ENCODE peak calls at places on chromosomes 6 and 20, in seven cellular contexts. B, A, U, V, Z, L and Y are unnamed samples.

GRCh38 chr6:143674466-143675114 is 3.2 kb upstream of the PHACTR2 start:
- DNase-seq in B (no peak), A (no peak), U (no peak), V (no peak), Z (peak; percentile 44), L (no peak), Y (peak; percentile 44)

GRCh38 chr20:51310216-51310615 is 232.3 kb downstream of the NFATC2 start:
- DNase-seq in B (no peak), A (no peak), U (no peak), V (no peak), Z (peak; percentile 23), L (no peak), Y (peak; percentile 71)

GRCh38 chr6:162965366-162965765 is 237.6 kb downstream of the PACRG start:
- DNase-seq in B (no peak), A (no peak), U (no peak), V (no peak), Z (no peak), L (no peak), Y (no peak)

GRCh38 chr6:30814137-30815084 is 69.9 kb upstream of the DDR1 start:
- DNase-seq in B (peak; percentile 41), A (peak; percentile 89), U (peak; percentile 46), V (no peak), Z (peak; percentile 93), L (peak; percentile 77), Y (peak; percentile 73)

GRCh38 chr6:115750946-115751345 is 309.7 kb downstream of the FRK start:
- DNase-seq in B (no peak), A (no peak), U (no peak), V (no peak), Z (no peak), L (no peak), Y (no peak)

GRCh38 chr20:47952165-47952564 is 166.9 kb upstream of the SULF2 start:
- DNase-seq in B (no peak), A (no peak), U (no peak), V (no peak), Z (no peak), L (no peak), Y (no peak)

GRCh38 chr6:27267865-27268444 is 20.5 kb downstream of the PRSS16 start:
- DNase-seq in B (no peak), A (no peak), U (no peak), V (no peak), Z (no peak), L (no peak), Y (no peak)

GRCh38 chr6:163262080-163262479 is 152.4 kb upstream of the QKI start:
- DNase-seq in B (no peak), A (no peak), U (no peak), V (no peak), Z (no peak), L (no peak), Y (no peak)

GRCh38 chr6:6771224-6771915 is 182.8 kb downstream of the LY86 start:
- DNase-seq in B (no peak), A (peak; percentile 13), U (no peak), V (no peak), Z (no peak), L (no peak), Y (no peak)

GRCh38 chr6:42450314-42451145 is 1.2 kb downstream of the TRERF1 start:
- DNase-seq in B (no peak), A (peak; percentile 5), U (no peak), V (peak; percentile 46), Z (peak; percentile 33), L (peak; percentile 30), Y (peak; percentile 37)

GRCh38 chr6:91376686-91377085 is 789.8 kb upstream of the MAP3K7 start:
- DNase-seq in B (no peak), A (no peak), U (no peak), V (no peak), Z (no peak), L (no peak), Y (no peak)

GRCh38 chr6:28357036-28357435 is 7.3 kb downstream of the ZKSCAN3 start:
- DNase-seq in B (no peak), A (peak; percentile 26), U (no peak), V (no peak), Z (peak; percentile 48), L (no peak), Y (no peak)

GRCh38 chr20:62771396-62772102 is 24.7 kb upstream of the MRGBP start:
- DNase-seq in B (no peak), A (no peak), U (no peak), V (no peak), Z (no peak), L (no peak), Y (no peak)

GRCh38 chr6:45658396-45658795 is 280.7 kb upstream of the SUPT3H start:
- DNase-seq in B (no peak), A (no peak), U (no peak), V (no peak), Z (peak; percentile 37), L (no peak), Y (peak; percentile 37)

GRCh38 chr20:64006490-64006889 is 25.6 kb downstream of the PRPF6 start:
- DNase-seq in B (no peak), A (no peak), U (no peak), V (no peak), Z (no peak), L (no peak), Y (no peak)

GRCh38 chr6:150668882-150669476 is 69.3 kb downstream of the PLEKHG1 start:
- DNase-seq in B (no peak), A (no peak), U (no peak), V (no peak), Z (no peak), L (no peak), Y (no peak)

GRCh38 chr6:169215201-169215661 is 38.4 kb downstream of the THBS2 start:
- DNase-seq in B (no peak), A (no peak), U (no peak), V (no peak), Z (peak; percentile 45), L (no peak), Y (no peak)

GRCh38 chr6:169213814-169214520 is 39.7 kb downstream of the THBS2 start:
- DNase-seq in B (no peak), A (no peak), U (no peak), V (no peak), Z (no peak), L (no peak), Y (no peak)

GRCh38 chr6:169211881-169212280 is 41.8 kb downstream of the THBS2 start:
- DNase-seq in B (no peak), A (no peak), U (no peak), V (no peak), Z (no peak), L (no peak), Y (no peak)

GRCh38 chr6:169212436-169212835 is 41.2 kb downstream of the THBS2 start:
- DNase-seq in B (no peak), A (no peak), U (no peak), V (no peak), Z (peak; percentile 30), L (no peak), Y (no peak)

GRCh38 chr6:169212897-169213813 is 40.5 kb downstream of the THBS2 start:
- DNase-seq in B (peak; percentile 82), A (peak; percentile 66), U (peak; percentile 55), V (peak; percentile 91), Z (peak; percentile 90), L (peak; percentile 93), Y (peak; percentile 68)
- TF ChIP-seq CTCF in B (no peak), A (no peak), U (no peak), V (peak; percentile 37), Z (peak; percentile 31), L (peak; percentile 60), Y (no peak)

GRCh38 chr6:107489636-107490567 is at the start of gene SOBP:
- DNase-seq in B (peak; percentile 14), A (no peak), U (no peak), V (peak; percentile 87), Z (peak; percentile 38), L (peak; percentile 14), Y (peak; percentile 43)
- TF ChIP-seq CTCF in B (peak; percentile 16), A (no peak), U (no peak), V (no peak), Z (no peak), L (no peak), Y (no peak)

GRCh38 chr20:35991142-35991771 is 22.9 kb downstream of the CNBD2 start:
- DNase-seq in B (no peak), A (peak; percentile 43), U (no peak), V (peak; percentile 48), Z (peak; percentile 51), L (peak; percentile 80), Y (peak; percentile 51)
- TF ChIP-seq CTCF in B (peak; percentile 49), A (peak; percentile 59), U (no peak), V (peak; percentile 65), Z (peak; percentile 67), L (peak; percentile 81), Y (peak; percentile 75)

GRCh38 chr6:39555136-39555535 is 170.1 kb downstream of the KIF6 start:
- DNase-seq in B (no peak), A (no peak), U (no peak), V (no peak), Z (no peak), L (no peak), Y (no peak)
- TF ChIP-seq CTCF in B (no peak), A (no peak), U (no peak), V (no peak), Z (no peak), L (no peak), Y (no peak)

DNA sequence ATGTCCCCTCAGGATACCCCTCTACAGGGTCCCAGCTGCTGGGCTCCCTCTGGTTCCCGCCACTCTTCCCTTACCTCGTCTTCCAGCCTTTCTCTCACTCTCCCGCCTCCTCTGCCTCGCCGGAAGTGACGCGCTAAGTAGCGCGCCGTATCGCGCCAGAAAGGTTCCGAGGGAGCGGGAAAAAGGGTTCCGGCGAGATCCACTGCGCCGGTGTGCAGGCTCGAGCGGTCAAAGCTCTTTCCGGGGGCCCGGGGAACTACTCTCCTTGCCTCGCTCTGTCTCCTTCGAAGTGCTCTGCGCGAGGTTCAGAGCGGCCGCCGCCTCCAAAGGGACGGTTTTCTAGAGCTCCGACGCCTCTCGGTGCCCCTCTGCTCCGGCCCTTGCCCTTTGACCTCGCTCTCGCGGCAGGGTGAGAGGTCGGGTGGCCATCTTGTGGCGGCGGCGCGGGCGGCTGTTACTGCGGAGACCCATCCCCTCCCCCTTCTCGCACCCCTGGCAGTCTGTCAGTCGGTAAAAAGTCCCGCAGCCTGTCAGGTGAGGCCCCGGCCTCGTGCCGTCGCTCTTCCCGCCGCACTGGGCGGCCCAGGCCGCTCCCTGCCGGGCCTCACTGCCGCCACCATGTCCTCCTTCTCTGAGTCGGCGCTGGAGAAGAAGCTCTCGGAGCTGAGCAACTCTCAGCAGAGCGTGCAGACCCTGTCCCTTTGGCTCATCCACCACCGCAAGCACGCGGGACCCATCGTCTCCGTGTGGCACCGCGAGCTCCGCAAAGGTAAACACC is at the start of the genes RPRD1B and TTI1:
- DNase-seq in B (peak; percentile 86), A (peak; percentile 80), U (peak; percentile 80), V (peak; percentile 92), Z (peak; percentile 87), L (peak; percentile 95), Y (peak; percentile 81)
- TF ChIP-seq CTCF in B (no peak), A (no peak), U (no peak), V (no peak), Z (no peak), L (no peak), Y (no peak)

GRCh38 chr6:165468836-165469235 is 159.4 kb upstream of the C6orf118 start:
- DNase-seq in B (no peak), A (no peak), U (no peak), V (no peak), Z (peak; percentile 13), L (no peak), Y (peak; percentile 67)
- TF ChIP-seq CTCF in B (no peak), A (no peak), U (no peak), V (no peak), Z (no peak), L (no peak), Y (no peak)